ENCODE peak calls at places on chromosomes 6 and 20, in six cellular contexts. Y is IMR-90; K is M059J; Q is stimulated activated CD4-positive, alpha-beta T cell treated with anti-CD3 and anti-CD28 coated beads, Interleukin-1b, Interleukin-23, amount 100 ng/mL, for 4 hours; R is activated naive CD8-positive, alpha-beta T cell treated with anti-CD3 and anti-CD28 coated beads for 36 hours; O is HAP-1. M is an unnamed sample.

GRCh38 chr6:56595490-56596122 is 47.1 kb downstream of the DST start:
- DNase-seq in Q (peak), O (peak), K (peak), R (peak), Y (peak), M (peak)

GRCh38 chr6:21263531-21264287 is 329.8 kb upstream of the SOX4 start:
- DNase-seq in O (peak), R (no peak), K (peak), Q (no peak), Y (no peak), M (no peak)

GRCh38 chr6:53862517-53863457 is 68.0 kb downstream of the LRRC1 start:
- DNase-seq in Q (no peak), O (no peak), Y (peak), R (no peak), K (peak), M (peak)

GRCh38 chr6:20008081-20008480 is 170.9 kb downstream of the ID4 start:
- DNase-seq in Q (no peak), K (no peak), R (no peak), Y (no peak), O (no peak), M (no peak)

GRCh38 chr6:152309648-152310047 is 327.5 kb downstream of the SYNE1 start:
- DNase-seq in R (peak), Q (peak), O (no peak), K (peak), Y (no peak), M (no peak)

GRCh38 chr6:111230351-111231077 is 143.2 kb downstream of the SLC16A10 start:
- DNase-seq in Y (peak), O (peak), K (peak), Q (no peak), R (no peak), M (no peak)

GRCh38 chr6:66638099-66638498 is 931.1 kb upstream of the EYS start:
- DNase-seq in R (no peak), Y (no peak), K (peak), Q (no peak), O (no peak), M (no peak)

GRCh38 chr6:51678274-51678673 is 409.1 kb downstream of the PKHD1 start:
- DNase-seq in R (no peak), Y (no peak), Q (no peak), K (no peak), O (no peak), M (no peak)

GRCh38 chr20:58647162-58647813 is 3.8 kb upstream of the STX16 start:
- DNase-seq in Y (no peak), K (no peak), Q (no peak), R (no peak), O (no peak), M (no peak)

M was measured in midbrain.